ENCODE peak calls at places on chromosomes 1 and 21, in ten cellular contexts. Q is NCI-H446 treated with DMSO at 0.1 percent for 48 hours, V is iris pigment epithelial cell, J is NCI-H2029 treated with DMSO at 0.1 percent for 48 hours, K is nephron progenitor cell, T is transverse colon, X is GM03348, U is hippocampal formation, B is heart right ventricle, N is stomach. A is an unnamed sample.

GRCh38 chr1:1304331-1305299 is 3.1 kb downstream of the ACAP3 start:
- DNase-seq in Q (peak), V (peak), J (peak), K (peak), T (peak), X (peak), U (peak), B (peak), N (peak), A (peak)

GRCh38 chr1:4415476-4415875 is 238.9 kb upstream of the AJAP1 start:
- DNase-seq in Q (no peak), V (no peak), J (no peak), K (no peak), T (no peak), X (no peak), U (no peak), B (no peak), N (no peak), A (no peak)

GRCh38 chr1:197327776-197328364 is 59.8 kb downstream of the CRB1 start:
- DNase-seq in Q (peak), V (peak), J (no peak), K (no peak), T (no peak), X (peak), U (no peak), B (no peak), N (no peak), A (no peak)

GRCh38 chr1:10965621-10966226 is 46.7 kb upstream of the TARDBP start:
- DNase-seq in Q (no peak), V (peak), J (no peak), K (no peak), T (peak), X (no peak), U (no peak), B (no peak), N (peak), A (peak)

GRCh38 chr1:107016376-107016978 is 40.0 kb upstream of the PRMT6 start:
- DNase-seq in Q (no peak), V (no peak), J (no peak), K (no peak), T (no peak), X (peak), U (no peak), B (no peak), N (no peak), A (no peak)

GRCh38 chr1:144101397-144102050 is 129.7 kb upstream of the FAM72C start:
- DNase-seq in Q (no peak), V (no peak), J (no peak), K (peak), T (peak), X (no peak), U (no peak), B (peak), N (peak), A (peak)

GRCh38 chr1:240559781-240560180 is 52.2 kb downstream of the GREM2 start:
- DNase-seq in Q (no peak), V (peak), J (no peak), K (no peak), T (no peak), X (no peak), U (no peak), B (no peak), N (no peak), A (no peak)

GRCh38 chr1:196148367-196148970 is 459.8 kb downstream of the KCNT2 start:
- DNase-seq in Q (peak), V (peak), J (peak), K (peak), T (no peak), X (peak), U (no peak), B (no peak), N (no peak), A (no peak)

GRCh38 chr1:8348056-8348776 is 30.3 kb downstream of the SLC45A1 start:
- DNase-seq in Q (no peak), V (no peak), J (no peak), K (no peak), T (no peak), X (no peak), U (no peak), B (no peak), N (no peak), A (no peak)

GRCh38 chr1:218025454-218025853 is 259.6 kb upstream of the RRP15 start:
- DNase-seq in Q (no peak), V (peak), J (no peak), K (no peak), T (no peak), X (no peak), U (no peak), B (no peak), N (no peak), A (no peak)

GRCh38 chr1:30605441-30605920 is 117.9 kb downstream of the MATN1 start:
- DNase-seq in Q (no peak), V (no peak), J (no peak), K (no peak), T (no peak), X (no peak), U (no peak), B (no peak), N (no peak), A (no peak)

GRCh38 chr1:93081716-93082115 is 2.6 kb downstream of the MTF2 start:
- DNase-seq in Q (no peak), V (peak), J (no peak), K (no peak), T (no peak), X (peak), U (no peak), B (no peak), N (no peak), A (no peak)

GRCh38 chr1:197918815-197919522 is 1.8 kb downstream of the LHX9 start:
- DNase-seq in Q (no peak), V (no peak), J (no peak), K (no peak), T (no peak), X (no peak), U (no peak), B (no peak), N (no peak), A (no peak)

GRCh38 chr21:45294509-45295291 is 7.0 kb upstream of the POFUT2 start:
- DNase-seq in Q (no peak), V (peak), J (no peak), K (peak), T (peak), X (peak), U (no peak), B (peak), N (peak), A (peak)

GRCh38 chr1:95304803-95305202 is 70.8 kb downstream of the RWDD3 start:
- DNase-seq in Q (no peak), V (no peak), J (no peak), K (no peak), T (peak), X (no peak), U (no peak), B (no peak), N (no peak), A (no peak)

GRCh38 chr21:44985441-44986401 is 45.9 kb downstream of the SLX9 start:
- DNase-seq in Q (no peak), V (no peak), J (no peak), K (no peak), T (no peak), X (no peak), U (no peak), B (peak), N (no peak), A (no peak)

GRCh38 chr1:244461254-244462071 is at the start of gene CATSPERE:
- DNase-seq in Q (peak), V (peak), J (peak), K (peak), T (peak), X (peak), U (peak), B (peak), N (peak), A (peak)

GRCh38 chr1:202908998-202909397 is 18.0 kb downstream of the KLHL12 start:
- DNase-seq in Q (no peak), V (no peak), J (no peak), K (no peak), T (no peak), X (no peak), U (no peak), B (no peak), N (no peak), A (no peak)

GRCh38 chr21:45074818-45075605 is 632 bp downstream of the ADARB1 start:
- DNase-seq in Q (no peak), V (peak), J (no peak), K (peak), T (no peak), X (peak), U (no peak), B (peak), N (peak), A (no peak)

GRCh38 chr1:62131093-62131725 is 63.4 kb upstream of the L1TD1 start:
- DNase-seq in Q (peak), V (peak), J (peak), K (peak), T (peak), X (peak), U (peak), B (no peak), N (peak), A (peak)

GRCh38 chr1:64476251-64476952 is 6.5 kb downstream of the CACHD1 start:
- DNase-seq in Q (no peak), V (peak), J (peak), K (no peak), T (no peak), X (peak), U (no peak), B (no peak), N (no peak), A (no peak)

GRCh38 chr21:33025471-33026298 is at the start of gene OLIG2:
- DNase-seq in Q (no peak), V (no peak), J (no peak), K (peak), T (no peak), X (no peak), U (peak), B (no peak), N (no peak), A (no peak)

GRCh38 chr21:42151148-42152074 is 67.5 kb upstream of the ABCG1 start:
- DNase-seq in Q (no peak), V (no peak), J (peak), K (no peak), T (no peak), X (no peak), U (no peak), B (no peak), N (no peak), A (no peak)

GRCh38 chr1:112472142-112472541 is 36.6 kb upstream of the WNT2B start:
- DNase-seq in Q (no peak), V (no peak), J (no peak), K (no peak), T (no peak), X (no peak), U (no peak), B (no peak), N (no peak), A (no peak)

GRCh38 chr1:226589008-226589733 is 40.6 kb downstream of the STUM start:
- DNase-seq in Q (no peak), V (peak), J (no peak), K (no peak), T (no peak), X (no peak), U (no peak), B (no peak), N (no peak), A (no peak)

GRCh38 chr1:205642679-205643307 is 11.0 kb upstream of the ELK4 start:
- DNase-seq in Q (no peak), V (no peak), J (no peak), K (no peak), T (no peak), X (no peak), U (no peak), B (no peak), N (no peak), A (no peak)

GRCh38 chr21:37341254-37341960 is 25.2 kb upstream of the DYRK1A start:
- DNase-seq in Q (no peak), V (peak), J (no peak), K (no peak), T (no peak), X (no peak), U (no peak), B (no peak), N (no peak), A (no peak)

GRCh38 chr1:156106624-156107488 is 7.7 kb upstream of the LMNA start:
- DNase-seq in Q (no peak), V (no peak), J (no peak), K (no peak), T (no peak), X (no peak), U (no peak), B (no peak), N (no peak), A (no peak)

GRCh38 chr1:15820478-15820877 is 13.0 kb upstream of the UQCRHL start:
- DNase-seq in Q (no peak), V (peak), J (no peak), K (no peak), T (no peak), X (peak), U (no peak), B (no peak), N (no peak), A (no peak)